ENCODE peak calls at places on chromosome 2, in four cellular contexts. U, G, S and Y are unnamed samples.

GRCh38 chr2:43009448-43009847 is 217.0 kb downstream of the ZFP36L2 start:
- DNase-seq in U (no peak), G (no peak), S (no peak), Y (no peak)

GRCh38 chr2:216015722-216016464 is 2.5 kb upstream of the MREG start:
- DNase-seq in U (no peak), G (peak), S (peak), Y (no peak)

GRCh38 chr2:29012211-29012681 is 31.1 kb downstream of the TOGARAM2 start:
- DNase-seq in U (peak), G (no peak), S (peak), Y (no peak)

GRCh38 chr2:232296766-232297525 is 81.6 kb upstream of the ALPP start:
- DNase-seq in U (no peak), G (no peak), S (no peak), Y (no peak)

GRCh38 chr2:152458441-152458940 is 123.5 kb downstream of the FMNL2 start:
- DNase-seq in U (no peak), G (no peak), S (no peak), Y (no peak)

GRCh38 chr2:241980193-241980592 is 110.7 kb downstream of the RTP5 start:
- DNase-seq in U (no peak), G (no peak), S (no peak), Y (no peak)

GRCh38 chr2:122135353-122135947 is 380.0 kb downstream of the TSN start:
- DNase-seq in U (no peak), G (no peak), S (no peak), Y (no peak)

GRCh38 chr2:221911316-221911715 is 339.2 kb upstream of the EPHA4 start:
- DNase-seq in U (no peak), G (no peak), S (no peak), Y (no peak)

GRCh38 chr2:167863377-167863776 is 384.0 kb downstream of the STK39 start:
- DNase-seq in U (no peak), G (no peak), S (no peak), Y (no peak)

GRCh38 chr2:239758325-239758877 is 266.7 kb downstream of the NDUFA10 start:
- DNase-seq in U (no peak), G (no peak), S (no peak), Y (no peak)

GRCh38 chr2:84827978-84828575 is 52.8 kb downstream of the TRABD2A start:
- DNase-seq in U (no peak), G (no peak), S (no peak), Y (no peak)

GRCh38 chr2:232389327-232389726 is 10.8 kb downstream of the ALPP start:
- DNase-seq in U (no peak), G (no peak), S (no peak), Y (no peak)

GRCh38 chr2:99775585-99775984 is 285.8 kb upstream of the REV1 start:
- DNase-seq in U (no peak), G (no peak), S (no peak), Y (no peak)

GRCh38 chr2:171858397-171858958 is 35.6 kb downstream of the SLC25A12 start:
- DNase-seq in U (peak), G (no peak), S (no peak), Y (no peak)

GRCh38 chr2:234203135-234203984 is 152.9 kb downstream of the SPP2 start:
- DNase-seq in U (peak), G (peak), S (no peak), Y (no peak)

GRCh38 chr2:237916296-237916695 is 50.5 kb upstream of the UBE2F start:
- DNase-seq in U (no peak), G (no peak), S (no peak), Y (no peak)

GRCh38 chr2:57877811-57878572 is 168.6 kb upstream of the VRK2 start:
- DNase-seq in U (no peak), G (peak), S (no peak), Y (no peak)

GRCh38 chr2:62224976-62225375 is 29.1 kb downstream of the B3GNT2 start:
- DNase-seq in U (no peak), G (no peak), S (no peak), Y (no peak)

GRCh38 chr2:102239344-102239743 is 52.5 kb downstream of the IL1RL2 start:
- DNase-seq in U (no peak), G (no peak), S (no peak), Y (no peak)

GRCh38 chr2:239246723-239247122 is 154.1 kb downstream of the HDAC4 start:
- DNase-seq in U (no peak), G (peak), S (no peak), Y (no peak)

GRCh38 chr2:30234180-30234971 is 3.0 kb downstream of the LBH start:
- DNase-seq in U (peak), G (peak), S (peak), Y (no peak)

GRCh38 chr2:3575534-3576324 is 669 bp downstream of the RPS7 start:
- DNase-seq in U (no peak), G (no peak), S (peak), Y (no peak)

GRCh38 chr2:223096571-223096970 is 44.6 kb downstream of the KCNE4 start:
- DNase-seq in U (peak), G (no peak), S (no peak), Y (no peak)

GRCh38 chr2:35503738-35504160 is 851.8 kb upstream of the CRIM1 start:
- DNase-seq in U (no peak), G (no peak), S (no peak), Y (no peak)

GRCh38 chr2:37802899-37803379 is 122.1 kb upstream of the RMDN2 start:
- DNase-seq in U (peak), G (peak), S (no peak), Y (no peak)